ENCODE peak calls at places on chromosomes 16 and 17, in four cellular contexts. O is SK-N-SH, D is GM12878, Y is HepG2. X is an unnamed sample.

GRCh38 chr16:28009586-28010373 is 53.7 kb downstream of the GSG1L start:
- DNase-seq in D (no peak), Y (no peak), O (no peak), X (no peak)

GRCh38 chr17:9824094-9824493 is 1.6 kb upstream of the GLP2R start:
- DNase-seq in D (no peak), O (no peak), Y (no peak), X (peak)

GRCh38 chr17:74779948-74780400 is 3.8 kb upstream of the NAT9 start:
- DNase-seq in Y (no peak), O (no peak), D (peak), X (no peak)

GRCh38 chr17:74251051-74251450 is 23.0 kb upstream of the DNAI2 start:
- DNase-seq in D (no peak), O (no peak), Y (no peak), X (no peak)

GRCh38 chr16:11224096-11224893 is 31.7 kb downstream of the SOCS1 start:
- DNase-seq in O (no peak), D (peak), Y (peak), X (no peak)

GRCh38 chr17:16446338-16446983 is 31.1 kb downstream of the TRPV2 start:
- DNase-seq in O (no peak), D (no peak), Y (no peak), X (peak)

GRCh38 chr16:70691223-70692129 is 5.6 kb upstream of the MTSS2 start:
- DNase-seq in O (peak), Y (peak), D (no peak), X (peak)

GRCh38 chr17:41792835-41793748 is 6.6 kb upstream of the JUP start:
- DNase-seq in O (peak), D (no peak), Y (peak), X (peak)

GRCh38 chr17:37388266-37388665 is 12.5 kb downstream of the C17orf78 start:
- DNase-seq in Y (no peak), D (no peak), O (no peak), X (no peak)

GRCh38 chr17:83153681-83154310 is 74.4 kb downstream of the METRNL start:
- DNase-seq in O (peak), Y (no peak), D (no peak), X (no peak)

DNA sequence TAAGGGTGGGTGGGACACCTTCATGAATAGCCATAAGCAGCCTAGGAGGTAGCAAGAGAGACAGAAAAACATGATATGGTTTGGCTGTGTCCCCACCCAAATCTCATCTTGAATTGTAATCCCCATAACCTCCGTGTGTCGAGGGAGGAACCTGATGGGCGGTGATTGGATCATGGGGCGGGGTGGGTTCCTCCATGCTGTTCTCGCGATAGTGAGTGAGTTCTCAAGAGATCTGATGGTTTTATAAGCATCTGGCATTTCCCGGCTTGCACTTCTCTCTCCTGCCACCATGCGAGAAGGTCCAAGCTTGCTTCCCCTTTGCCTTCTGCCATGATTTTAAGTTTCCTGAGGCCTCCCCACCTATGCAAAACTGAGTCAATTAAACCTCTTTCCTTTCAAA is 259.1 kb upstream of the ERCC4 start:
- DNase-seq in O (no peak), D (no peak), Y (no peak), X (no peak)
- TF ChIP-seq PBX3 in O (no peak), D (no peak), Y (no peak), X (no peak)

GRCh38 chr16:48687421-48688038 is 77.5 kb upstream of the N4BP1 start:
- DNase-seq in Y (peak), D (peak), O (peak), X (peak)
- TF ChIP-seq PBX3 in Y (no peak), D (no peak), O (no peak), X (no peak)

GRCh38 chr17:45235071-45236001 is 13.7 kb downstream of the FMNL1 start:
- DNase-seq in D (no peak), Y (peak), O (peak), X (peak)

GRCh38 chr17:45232514-45233422 is 11.1 kb downstream of the FMNL1 start:
- DNase-seq in D (no peak), Y (no peak), O (no peak), X (peak)

GRCh38 chr17:45233423-45233924 is 11.8 kb downstream of the FMNL1 start:
- DNase-seq in D (no peak), Y (no peak), O (no peak), X (no peak)

GRCh38 chr17:45236002-45236606 is 14.4 kb downstream of the FMNL1 start:
- DNase-seq in Y (no peak), D (no peak), O (no peak), X (no peak)

DNA sequence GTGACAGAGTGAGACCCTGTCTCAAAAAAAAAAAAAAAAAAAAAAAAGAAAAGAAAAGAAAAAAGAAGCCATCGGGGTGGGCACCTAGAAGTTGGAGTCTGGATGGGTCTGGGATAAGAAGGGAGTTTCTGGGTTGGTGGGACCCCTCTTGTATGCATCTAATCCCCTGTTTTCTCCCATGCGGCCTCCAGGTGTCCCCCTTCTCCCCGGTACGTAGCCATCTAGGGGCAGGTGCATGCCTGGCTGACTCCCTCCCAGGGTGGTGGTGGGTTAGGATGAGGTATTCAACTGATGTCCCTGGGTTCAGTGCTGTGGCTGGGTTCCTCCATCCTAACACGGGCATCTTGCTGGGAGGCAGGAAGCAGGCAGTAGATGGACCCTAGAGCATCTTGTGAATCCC is 13.0 kb downstream of the FMNL1 start:
- DNase-seq in O (peak), Y (peak), D (no peak), X (peak)
- TF ChIP-seq PBX3 in O (no peak), Y (no peak), D (no peak), X (no peak)

GRCh38 chr16:80938928-80939260 is 67.8 kb downstream of the CMC2 start:
- DNase-seq in D (no peak), O (no peak), Y (no peak), X (no peak)

GRCh38 chr16:80935691-80936090 is 71.0 kb downstream of the CMC2 start:
- DNase-seq in O (no peak), Y (no peak), D (no peak), X (no peak)

GRCh38 chr16:80938035-80938927 is 68.4 kb downstream of the CMC2 start:
- DNase-seq in O (no peak), D (no peak), Y (no peak), X (no peak)

GRCh38 chr16:80932725-80933124 is 74.0 kb downstream of the CMC2 start:
- DNase-seq in D (no peak), Y (no peak), O (peak), X (no peak)

GRCh38 chr16:80936410-80936809 is 70.3 kb downstream of the CMC2 start:
- DNase-seq in O (no peak), D (no peak), Y (no peak), X (no peak)
- TF ChIP-seq PBX3 in O (no peak), D (no peak), Y (no peak), X (no peak)

GRCh38 chr17:610285-610684 is 104.4 kb downstream of the VPS53 start:
- DNase-seq in Y (no peak), D (no peak), O (no peak), X (no peak)

GRCh38 chr17:616407-616806 is 98.2 kb downstream of the VPS53 start:
- DNase-seq in D (no peak), Y (no peak), O (no peak), X (no peak)

GRCh38 chr17:608911-609882 is 105.4 kb downstream of the VPS53 start:
- DNase-seq in D (peak), O (peak), Y (no peak), X (no peak)

GRCh38 chr17:614637-615546 is 99.7 kb downstream of the VPS53 start:
- DNase-seq in D (no peak), O (no peak), Y (no peak), X (no peak)
- TF ChIP-seq PBX3 in D (no peak), O (peak), Y (no peak), X (no peak)

DNA sequence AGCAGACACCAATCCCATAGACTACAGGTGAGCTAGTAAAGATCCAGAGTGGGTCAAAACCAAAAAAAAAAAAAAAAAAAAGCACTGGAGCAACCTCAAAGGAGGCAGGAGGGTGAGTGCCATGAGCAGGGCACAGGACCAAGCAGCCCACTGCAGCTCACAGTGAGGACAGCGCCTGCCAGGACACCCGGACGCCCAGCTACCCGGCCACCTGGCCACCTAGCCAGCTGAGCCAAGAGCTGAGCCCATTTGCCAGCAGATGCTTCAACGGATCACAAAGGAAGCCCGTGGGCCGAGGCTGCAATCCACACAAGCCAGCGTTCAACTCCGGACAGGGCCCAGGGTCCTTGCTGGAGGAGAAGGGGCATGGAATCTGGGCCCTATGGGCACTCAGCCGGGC is 15.1 kb downstream of the AXIN1 start:
- DNase-seq in O (no peak), Y (no peak), D (no peak), X (no peak)
- TF ChIP-seq PBX3 in O (no peak), Y (no peak), D (no peak), X (no peak)

GRCh38 chr17:73052923-73053322 is 39.6 kb downstream of the SLC39A11 start:
- DNase-seq in D (no peak), Y (no peak), O (no peak), X (no peak)
- TF ChIP-seq PBX3 in D (no peak), Y (no peak), O (no peak), X (no peak)

GRCh38 chr17:62778990-62779681 is 29.0 kb downstream of the MARCHF10 start:
- DNase-seq in D (no peak), Y (peak), O (peak), X (peak)
- TF ChIP-seq PBX3 in D (no peak), Y (no peak), O (peak), X (peak)

GRCh38 chr16:58510097-58510775 is 5.1 kb upstream of the SETD6 start:
- DNase-seq in O (no peak), Y (no peak), D (no peak), X (no peak)

GRCh38 chr16:58508671-58509251 is 6.6 kb upstream of the SETD6 start:
- DNase-seq in D (no peak), Y (no peak), O (no peak), X (no peak)

GRCh38 chr16:58509256-58510096 is 5.8 kb upstream of the SETD6 start:
- DNase-seq in D (no peak), O (no peak), Y (no peak), X (no peak)

GRCh38 chr16:58511933-58512815 is 3.1 kb upstream of the SETD6 start:
- DNase-seq in D (no peak), O (peak), Y (peak), X (peak)

DNA sequence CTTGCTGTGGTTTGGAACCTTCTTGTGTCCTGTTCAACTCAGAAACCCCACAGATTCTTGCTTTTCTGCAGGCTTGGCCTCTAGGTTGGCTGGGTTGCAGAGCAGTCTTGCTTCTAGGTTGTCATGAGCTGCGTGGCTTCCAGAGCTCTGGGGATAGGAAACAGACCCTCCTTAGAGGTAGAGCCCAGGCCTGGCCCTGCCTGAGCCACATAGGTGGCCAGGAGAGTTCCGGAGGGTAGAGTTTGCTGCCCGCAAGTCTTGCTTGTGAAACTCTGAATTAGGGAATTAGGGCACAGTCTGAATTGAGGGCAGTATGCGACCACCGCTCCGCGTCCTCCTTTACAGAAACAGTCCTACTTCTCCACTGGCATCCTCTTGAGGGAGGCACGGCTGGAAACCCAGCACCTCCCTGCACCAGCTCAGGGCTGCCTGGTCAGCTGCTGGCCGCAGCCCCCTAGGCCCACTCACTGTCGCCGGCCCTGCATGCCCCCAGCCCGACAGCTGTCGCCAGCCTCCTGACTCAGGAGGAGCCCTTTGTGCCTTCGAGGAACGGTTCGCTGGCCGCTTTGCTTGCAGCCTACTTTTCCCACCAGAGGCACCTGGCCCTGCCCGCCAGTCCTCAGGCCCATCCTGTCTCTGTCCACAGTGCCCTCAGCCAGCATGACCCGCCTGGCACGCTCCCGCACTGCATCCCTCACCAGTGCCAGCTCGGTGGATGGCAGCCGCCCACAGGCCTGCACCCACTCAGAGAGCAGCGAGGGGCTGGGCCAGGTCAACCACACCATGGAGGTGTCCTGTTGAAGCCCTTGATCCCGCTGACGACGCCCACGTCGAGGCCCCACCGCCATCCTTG is 4.3 kb upstream of the SETD6 start:
- DNase-seq in O (no peak), Y (no peak), D (no peak), X (no peak)
- TF ChIP-seq PBX3 in O (no peak), Y (no peak), D (no peak), X (no peak)

GRCh38 chr17:34706029-34706428 is 126.6 kb downstream of the TMEM132E start:
- DNase-seq in O (no peak), Y (no peak), D (no peak), X (no peak)
- TF ChIP-seq PBX3 in O (no peak), Y (no peak), D (no peak), X (no peak)

X was measured in A549.